ENCODE peak calls at places on chromosomes 6 and 20, in seven cellular contexts. T, Q, J, C, Y, R and O are unnamed samples.

GRCh38 chr6:514396-514973 is 122.9 kb downstream of the IRF4 start:
- DNase-seq in C (no peak), Q (no peak), T (no peak), R (no peak), Y (no peak), J (no peak), O (no peak)

GRCh38 chr6:163815796-163816195 is 401.3 kb downstream of the QKI start:
- DNase-seq in T (no peak), R (no peak), Q (no peak), C (no peak), J (no peak), Y (no peak), O (no peak)

GRCh38 chr20:58040447-58041290 is 187.8 kb downstream of the ANKRD60 start:
- DNase-seq in R (no peak), C (no peak), J (no peak), T (no peak), Y (no peak), Q (no peak), O (no peak)

GRCh38 chr6:107784669-107785068 is 39.4 kb downstream of the SCML4 start:
- DNase-seq in J (no peak), C (no peak), Q (no peak), R (no peak), T (no peak), Y (no peak), O (no peak)

GRCh38 chr20:45872626-45873025 is 8.4 kb upstream of the ZSWIM1 start:
- DNase-seq in C (no peak), R (no peak), T (no peak), J (no peak), Q (no peak), Y (no peak), O (no peak)

GRCh38 chr6:152636675-152637421 is at the start of gene SYNE1:
- DNase-seq in T (no peak), C (no peak), R (peak; percentile 78), Y (no peak), J (peak; percentile 57), Q (no peak), O (peak; percentile 79)

GRCh38 chr6:80607814-80608391 is 501.4 kb downstream of the BCKDHB start:
- DNase-seq in C (peak; percentile 41), J (no peak), Y (no peak), R (no peak), Q (no peak), T (no peak), O (no peak)

GRCh38 chr6:55901765-55902164 is 26.4 kb upstream of the BMP5 start:
- DNase-seq in R (no peak), J (no peak), Y (no peak), C (no peak), T (no peak), Q (no peak), O (no peak)

GRCh38 chr20:8272758-8273157 is 140.7 kb downstream of the PLCB1 start:
- DNase-seq in Q (no peak), Y (no peak), T (no peak), C (no peak), R (no peak), J (no peak), O (no peak)

GRCh38 chr20:36792422-36792821 is 18.9 kb upstream of the DSN1 start:
- DNase-seq in C (no peak), T (peak; percentile 57), Y (no peak), Q (no peak), J (peak; percentile 53), R (no peak), O (peak; percentile 72)

GRCh38 chr20:6277661-6278060 is 154.8 kb upstream of the FERMT1 start:
- DNase-seq in T (no peak), J (no peak), R (no peak), Q (no peak), C (no peak), Y (no peak), O (no peak)

GRCh38 chr6:119446623-119447008 is 97.1 kb upstream of the MAN1A1 start:
- DNase-seq in C (peak; percentile 76), T (no peak), J (peak; percentile 77), Y (no peak), Q (no peak), R (no peak), O (peak; percentile 58)

GRCh38 chr6:118551673-118552063 is 3.6 kb downstream of the PLN start:
- DNase-seq in R (no peak), T (no peak), C (no peak), Y (no peak), Q (no peak), J (no peak), O (no peak)

GRCh38 chr6:101847690-101848089 is 454.2 kb downstream of the GRIK2 start:
- DNase-seq in T (no peak), J (no peak), Q (no peak), R (no peak), Y (no peak), C (no peak), O (no peak)

GRCh38 chr6:47413752-47414516 is 63.7 kb upstream of the CD2AP start:
- DNase-seq in C (no peak), J (peak; percentile 35), T (peak; percentile 41), R (no peak), Y (peak; percentile 59), Q (no peak), O (peak; percentile 11)

GRCh38 chr6:47416396-47417345 is 60.9 kb upstream of the CD2AP start:
- DNase-seq in J (no peak), T (no peak), Y (no peak), C (no peak), R (no peak), Q (no peak), O (no peak)

GRCh38 chr6:47419621-47420020 is 58.0 kb upstream of the CD2AP start:
- DNase-seq in Y (no peak), T (no peak), R (no peak), C (no peak), J (no peak), Q (no peak), O (no peak)

GRCh38 chr6:47414517-47415167 is 62.9 kb upstream of the CD2AP start:
- DNase-seq in C (no peak), Y (peak; percentile 52), T (no peak), Q (no peak), R (no peak), J (no peak), O (no peak)
- H3K4me3 ChIP-seq in C (peak overlapping the region; percentile 32), Y (peak overlapping the region; percentile 46), T (peak overlapping the region; percentile 51), Q (peak overlapping the region; percentile 64), R (peak overlapping the region; percentile 54), J (peak overlapping the region; percentile 47), O (peak overlapping the region; percentile 54)

GRCh38 chr20:32678948-32679347 is 5.2 kb upstream of the C20orf203 start:
- DNase-seq in Y (no peak), C (no peak), R (no peak), J (no peak), Q (no peak), T (no peak), O (peak; percentile 80)

GRCh38 chr20:32674362-32674789 is 635 bp upstream of the C20orf203 start:
- DNase-seq in Y (peak; percentile 65), Q (no peak), R (no peak), T (peak; percentile 40), C (peak; percentile 27), J (peak; percentile 56), O (no peak)

GRCh38 chr20:32672315-32672981 is 1.3 kb downstream of the C20orf203 start:
- DNase-seq in R (no peak), J (no peak), Q (no peak), C (no peak), Y (no peak), T (no peak), O (no peak)

GRCh38 chr20:32672982-32673727 is 586 bp downstream of the C20orf203 start:
- DNase-seq in Y (no peak), C (no peak), J (no peak), R (peak; percentile 58), T (no peak), Q (no peak), O (no peak)

DNA sequence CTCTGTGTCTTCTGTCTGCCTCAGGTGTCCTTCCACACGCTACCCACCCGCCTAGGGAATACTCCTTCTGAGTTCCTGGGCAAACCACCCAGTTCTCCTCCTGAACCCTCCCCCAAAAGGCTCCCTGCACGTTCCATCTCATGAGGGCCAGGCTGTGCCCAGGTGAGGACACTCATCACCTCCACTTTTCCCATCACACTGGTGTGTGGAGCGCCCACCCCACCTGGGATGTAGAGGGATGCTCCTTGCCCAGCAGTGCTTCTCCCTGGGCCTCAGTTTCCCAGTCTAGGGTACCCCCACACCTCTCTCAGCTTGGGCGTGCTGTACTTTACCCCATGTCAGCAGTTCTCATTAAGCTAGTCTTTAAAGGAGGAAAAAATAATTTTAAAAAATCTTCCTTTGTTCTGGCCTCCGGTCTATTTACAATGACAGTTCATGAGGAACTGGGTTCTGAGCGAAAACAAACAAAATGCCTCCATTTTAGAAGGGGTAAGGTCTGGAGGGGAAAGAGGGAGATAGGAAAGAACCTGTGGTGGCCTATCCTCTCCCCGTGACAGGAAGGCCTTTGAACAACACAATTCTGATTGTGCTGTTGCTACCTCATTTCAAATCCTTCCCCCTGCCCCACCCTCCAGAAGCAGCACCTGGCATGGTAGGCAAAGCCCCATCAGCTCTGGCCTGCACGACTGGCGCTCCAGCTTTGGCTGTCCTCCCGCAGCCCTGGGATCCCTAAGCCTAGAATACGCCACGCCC is 1.7 kb upstream of the C20orf203 start:
- DNase-seq in Q (no peak), Y (no peak), R (no peak), T (no peak), C (no peak), J (no peak), O (no peak)
- H3K4me1 ChIP-seq in Q (peaks cover 3% of the 10 kb centered on the region), Y (peaks cover 12% of the 10 kb centered on the region), R (peaks cover 15% of the 10 kb centered on the region), T (peaks cover 7% of the 10 kb centered on the region), C (no peaks in the 10 kb centered on the region), J (peaks cover 14% of the 10 kb centered on the region), O (no peaks in the 10 kb centered on the region)

DNA sequence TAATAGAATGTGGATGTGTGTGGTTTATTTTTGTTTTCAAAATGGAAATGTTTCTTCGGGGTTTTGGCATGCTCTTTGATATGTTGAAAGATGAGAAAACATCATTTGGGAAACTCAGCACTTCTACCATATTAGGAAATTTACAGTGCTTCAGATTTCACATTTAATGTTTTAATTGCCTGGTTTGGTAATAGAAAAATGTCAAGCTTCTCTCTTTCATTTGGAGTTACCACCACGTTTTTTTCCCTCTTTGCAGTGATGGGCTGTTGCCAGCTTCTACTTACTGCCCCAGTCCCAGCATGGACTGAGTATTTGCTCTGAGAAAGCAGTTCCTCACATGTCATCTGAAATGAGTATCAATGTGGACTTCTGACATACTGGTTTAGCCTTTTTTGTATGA is 267.7 kb downstream of the PRL start:
- DNase-seq in R (no peak), C (no peak), Y (no peak), J (no peak), Q (no peak), T (no peak), O (no peak)
- H3K27ac ChIP-seq in R (peak overlapping the region; percentile 10), C (no peak overlapping the region), Y (no peak overlapping the region), J (peak overlapping the region; percentile 39), Q (no peak overlapping the region), T (no peak overlapping the region), O (no peak overlapping the region)

DNA sequence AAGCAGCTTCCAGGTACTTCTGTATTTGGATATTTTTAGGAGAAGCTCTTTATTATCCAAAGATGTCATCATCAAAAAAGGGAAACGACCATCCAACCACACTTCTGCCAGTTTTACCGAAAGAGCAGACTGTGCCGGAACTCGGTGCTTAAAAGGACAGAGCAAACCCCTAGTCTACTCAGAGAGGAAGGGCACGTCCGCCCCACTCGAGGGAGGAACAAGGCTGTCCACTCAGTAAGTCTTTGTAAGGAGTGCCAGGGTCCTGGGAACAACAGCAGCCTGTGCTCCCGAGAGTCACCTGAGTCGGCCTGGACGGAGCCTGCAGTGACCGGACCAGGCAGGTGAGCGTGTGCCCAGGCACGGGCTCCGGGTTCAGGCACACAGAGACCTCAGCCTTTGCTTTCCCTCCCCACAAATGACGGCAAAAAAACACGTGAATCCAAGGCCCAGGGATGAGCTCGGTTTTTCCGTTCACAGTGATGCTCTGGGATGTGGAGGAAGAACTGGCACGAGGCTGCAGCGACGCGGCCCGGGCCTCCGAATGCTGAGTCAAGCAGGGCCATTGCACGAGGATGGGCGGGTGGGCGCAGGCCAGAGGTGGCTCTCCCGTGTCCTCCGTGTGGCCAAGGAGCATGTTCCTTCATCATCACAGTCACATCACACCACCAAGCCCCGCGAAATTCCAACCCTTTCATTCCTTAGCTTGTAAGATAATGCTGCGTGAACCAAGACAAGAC is 17.4 kb upstream of the SLCO4A1 start:
- DNase-seq in T (no peak), R (peak; percentile 69), Y (no peak), J (no peak), C (peak; percentile 68), Q (no peak), O (peak; percentile 74)
- H3K4me3 ChIP-seq in T (no peak overlapping the region), R (no peak overlapping the region), Y (no peak overlapping the region), J (no peak overlapping the region), C (no peak overlapping the region), Q (no peak overlapping the region), O (no peak overlapping the region)